ENCODE peak calls at places on chromosomes 12 and 14, in eight cellular contexts. T is T-helper 22 cell; D is AG10803; N is stimulated activated CD4-positive, alpha-beta T cell treated with anti-CD3 and anti-CD28 coated beads, Interleukin-1b, Interleukin-23, amount 100 ng/mL, for 1 hour; O is nucleus accumbens; G is A673; R is A549; X is lung microvascular endothelial cell. J is an unnamed sample.

GRCh38 chr14:67359319-67359774 is 257 bp downstream of the ATP6V1D start:
- DNase-seq in T (no peak), D (peak), N (no peak), O (no peak), G (no peak), R (peak), X (no peak), J (no peak)

GRCh38 chr12:122891661-122892525 is 4.0 kb downstream of the VPS37B start:
- DNase-seq in T (no peak), D (peak), N (no peak), O (no peak), G (peak), R (no peak), X (no peak), J (peak)

GRCh38 chr14:99773496-99774203 is 19.6 kb upstream of the EML1 start:
- DNase-seq in T (no peak), D (no peak), N (no peak), O (no peak), G (no peak), R (no peak), X (no peak), J (no peak)

GRCh38 chr14:95500201-95500681 is 16.2 kb downstream of the SYNE3 start:
- DNase-seq in T (no peak), D (no peak), N (no peak), O (peak), G (no peak), R (no peak), X (no peak), J (no peak)

GRCh38 chr14:75662966-75663365 is 1.9 kb downstream of the TTLL5 start:
- DNase-seq in T (no peak), D (no peak), N (no peak), O (no peak), G (no peak), R (no peak), X (no peak), J (no peak)

GRCh38 chr12:114665411-114666181 is 18.4 kb downstream of the TBX3 start:
- DNase-seq in T (no peak), D (no peak), N (no peak), O (no peak), G (no peak), R (no peak), X (no peak), J (no peak)

GRCh38 chr12:95182868-95183415 is 34.3 kb downstream of the FGD6 start:
- DNase-seq in T (no peak), D (peak), N (no peak), O (no peak), G (no peak), R (no peak), X (peak), J (no peak)

GRCh38 chr12:121358093-121358492 is 5.9 kb upstream of the ANAPC5 start:
- DNase-seq in T (no peak), D (no peak), N (no peak), O (no peak), G (no peak), R (no peak), X (no peak), J (no peak)

GRCh38 chr14:61860294-61860918 is 98.2 kb downstream of the SNAPC1 start:
- DNase-seq in T (no peak), D (peak), N (peak), O (no peak), G (peak), R (peak), X (peak), J (peak)

GRCh38 chr12:63911336-63911735 is 66.8 kb downstream of the SRGAP1 start:
- DNase-seq in T (no peak), D (no peak), N (no peak), O (no peak), G (no peak), R (no peak), X (no peak), J (no peak)

GRCh38 chr14:80419769-80420168 is 208.5 kb upstream of the DIO2 start:
- DNase-seq in T (no peak), D (no peak), N (no peak), O (no peak), G (no peak), R (no peak), X (no peak), J (no peak)

GRCh38 chr14:76080471-76080870 is 71.3 kb upstream of the GPATCH2L start:
- DNase-seq in T (no peak), D (no peak), N (no peak), O (no peak), G (no peak), R (no peak), X (no peak), J (no peak)

GRCh38 chr12:8948711-8949524 is 527 bp downstream of the M6PR start:
- DNase-seq in T (no peak), D (peak), N (no peak), O (no peak), G (peak), R (peak), X (peak), J (peak)

GRCh38 chr12:31007153-31007495 is 66.5 kb upstream of the DDX11 start:
- DNase-seq in T (no peak), D (no peak), N (no peak), O (no peak), G (no peak), R (no peak), X (no peak), J (no peak)

GRCh38 chr12:103546959-103547358 is 40.1 kb upstream of the STAB2 start:
- DNase-seq in T (no peak), D (no peak), N (no peak), O (no peak), G (no peak), R (no peak), X (no peak), J (no peak)

GRCh38 chr12:50365709-50366406 is 30.6 kb downstream of the FAM186A start:
- DNase-seq in T (no peak), D (no peak), N (no peak), O (no peak), G (no peak), R (no peak), X (no peak), J (no peak)

GRCh38 chr12:53325539-53326061 is 4.2 kb upstream of the AAAS start:
- DNase-seq in T (no peak), D (no peak), N (no peak), O (peak), G (no peak), R (peak), X (peak), J (no peak)

GRCh38 chr14:69708586-69709169 is 58.3 kb upstream of the SRSF5 start:
- DNase-seq in T (no peak), D (no peak), N (no peak), O (no peak), G (no peak), R (no peak), X (no peak), J (peak)

GRCh38 chr12:124188059-124188458 is 106.8 kb upstream of the RFLNA start:
- DNase-seq in T (no peak), D (no peak), N (no peak), O (no peak), G (no peak), R (no peak), X (no peak), J (no peak)

GRCh38 chr12:51482808-51483532 is 58.3 kb downstream of the SLC4A8 start:
- DNase-seq in T (no peak), D (peak), N (no peak), O (no peak), G (peak), R (no peak), X (no peak), J (no peak)

GRCh38 chr12:131007031-131007793 is 53.5 kb downstream of the ADGRD1 start:
- DNase-seq in T (no peak), D (peak), N (no peak), O (no peak), G (no peak), R (no peak), X (no peak), J (no peak)

GRCh38 chr14:79920180-79920579 is 291.1 kb downstream of the DIO2 start:
- DNase-seq in T (no peak), D (no peak), N (no peak), O (no peak), G (no peak), R (no peak), X (no peak), J (no peak)

GRCh38 chr12:1573960-1574862 is 20.2 kb downstream of the FBXL14 start:
- DNase-seq in T (no peak), D (no peak), N (no peak), O (no peak), G (no peak), R (no peak), X (peak), J (no peak)

GRCh38 chr14:51552768-51553426 is 98.8 kb upstream of the FRMD6 start:
- DNase-seq in T (no peak), D (no peak), N (no peak), O (no peak), G (no peak), R (no peak), X (no peak), J (no peak)

GRCh38 chr14:76926521-76927251 is 100.5 kb downstream of the LRRC74A start:
- DNase-seq in T (peak), D (peak), N (no peak), O (peak), G (peak), R (no peak), X (no peak), J (peak)

GRCh38 chr12:55743967-55744931 is 1.3 kb downstream of the GDF11 start:
- DNase-seq in T (no peak), D (no peak), N (no peak), O (no peak), G (no peak), R (no peak), X (no peak), J (peak)

J was measured in Kasumi-1.